ENCODE peak calls at places on chromosomes 2 and 18, in ten cellular contexts. S, G, M, O, V, K, D, F, R and C are unnamed samples.

GRCh38 chr2:237774811-237775553 is 23.6 kb upstream of the RBM44 start:
- DNase-seq in S (peak; percentile 63), G (peak; percentile 72), M (peak; percentile 28), O (peak; percentile 70), V (peak; percentile 52), K (peak; percentile 83), D (peak; percentile 58), F (peak; percentile 48), R (peak; percentile 79), C (peak; percentile 33)

GRCh38 chr18:45839415-45840395 is 14.2 kb downstream of the SIGLEC15 start:
- DNase-seq in S (peak; percentile 80), G (peak; percentile 62), M (peak; percentile 52), O (peak; percentile 72), V (peak; percentile 25), K (peak; percentile 76), D (no peak), F (no peak), R (peak; percentile 23), C (peak; percentile 62)

GRCh38 chr2:25228848-25229674 is 60.7 kb upstream of the POMC start:
- DNase-seq in S (peak; percentile 78), G (peak; percentile 83), M (peak; percentile 61), O (peak; percentile 91), V (peak; percentile 91), K (peak; percentile 94), D (peak; percentile 97), F (peak; percentile 48), R (peak; percentile 78), C (peak; percentile 62)

GRCh38 chr18:45456076-45457066 is 158.9 kb upstream of the SLC14A2 start:
- DNase-seq in S (no peak), G (no peak), M (no peak), O (no peak), V (no peak), K (no peak), D (no peak), F (no peak), R (no peak), C (no peak)

GRCh38 chr2:100741880-100742814 is 77.8 kb upstream of the NPAS2 start:
- DNase-seq in S (peak; percentile 99), G (peak; percentile 79), M (peak; percentile 99), O (no peak), V (no peak), K (no peak), D (no peak), F (no peak), R (peak; percentile 82), C (peak; percentile 96)

GRCh38 chr18:70998490-70998889 is 709.6 kb downstream of the SOCS6 start:
- DNase-seq in S (peak; percentile 6), G (peak; percentile 9), M (no peak), O (no peak), V (no peak), K (no peak), D (no peak), F (no peak), R (no peak), C (no peak)

GRCh38 chr18:44837491-44838185 is 156.9 kb downstream of the SETBP1 start:
- DNase-seq in S (no peak), G (no peak), M (no peak), O (no peak), V (no peak), K (no peak), D (no peak), F (no peak), R (no peak), C (no peak)

GRCh38 chr18:32695534-32695933 is 77.3 kb downstream of the KLHL14 start:
- DNase-seq in S (no peak), G (peak; percentile 3), M (no peak), O (no peak), V (no peak), K (no peak), D (no peak), F (no peak), R (no peak), C (peak; percentile 8)

GRCh38 chr2:84494070-84494469 is 22.2 kb upstream of the DNAH6 start:
- DNase-seq in S (no peak), G (peak; percentile 64), M (peak; percentile 42), O (no peak), V (no peak), K (no peak), D (no peak), F (no peak), R (no peak), C (peak; percentile 25)

GRCh38 chr2:84491256-84491655 is 25.0 kb upstream of the DNAH6 start:
- DNase-seq in S (no peak), G (no peak), M (no peak), O (no peak), V (no peak), K (no peak), D (no peak), F (no peak), R (no peak), C (no peak)

GRCh38 chr2:84491741-84492140 is 24.6 kb upstream of the DNAH6 start:
- DNase-seq in S (no peak), G (no peak), M (no peak), O (no peak), V (no peak), K (no peak), D (no peak), F (no peak), R (no peak), C (no peak)

GRCh38 chr2:84493494-84493893 is 22.8 kb upstream of the DNAH6 start:
- DNase-seq in S (peak; percentile 81), G (peak; percentile 80), M (peak; percentile 92), O (no peak), V (no peak), K (peak; percentile 37), D (no peak), F (no peak), R (no peak), C (no peak)

DNA sequence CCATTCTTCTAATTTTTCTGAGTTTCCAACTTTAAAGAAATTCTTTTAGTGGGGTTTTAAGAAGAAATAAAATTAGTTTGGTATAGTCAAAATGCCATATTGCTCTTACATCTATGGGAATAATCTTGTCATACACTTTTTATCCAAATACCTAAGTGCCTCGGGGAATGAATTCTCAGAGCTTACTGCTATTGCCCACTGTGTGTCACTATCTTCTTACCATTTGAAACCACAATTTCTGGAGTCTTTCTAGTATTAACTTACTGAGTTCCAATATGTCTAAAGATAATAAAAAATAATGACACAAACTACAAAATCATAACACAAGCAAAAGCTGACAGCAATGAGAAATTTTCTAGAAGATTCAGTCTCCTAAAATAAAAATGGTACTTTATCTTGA is 23.7 kb upstream of the DNAH6 start:
- DNase-seq in S (no peak), G (no peak), M (no peak), O (no peak), V (no peak), K (peak; percentile 5), D (no peak), F (no peak), R (no peak), C (no peak)
- TF ChIP-seq CTCF in S (no peak), G (peak; percentile 38), M (peak; percentile 19), O (peak; percentile 38), V (no peak), K (peak; percentile 37), D (peak; percentile 28), F (no peak), R (no peak), C (no peak)

DNA sequence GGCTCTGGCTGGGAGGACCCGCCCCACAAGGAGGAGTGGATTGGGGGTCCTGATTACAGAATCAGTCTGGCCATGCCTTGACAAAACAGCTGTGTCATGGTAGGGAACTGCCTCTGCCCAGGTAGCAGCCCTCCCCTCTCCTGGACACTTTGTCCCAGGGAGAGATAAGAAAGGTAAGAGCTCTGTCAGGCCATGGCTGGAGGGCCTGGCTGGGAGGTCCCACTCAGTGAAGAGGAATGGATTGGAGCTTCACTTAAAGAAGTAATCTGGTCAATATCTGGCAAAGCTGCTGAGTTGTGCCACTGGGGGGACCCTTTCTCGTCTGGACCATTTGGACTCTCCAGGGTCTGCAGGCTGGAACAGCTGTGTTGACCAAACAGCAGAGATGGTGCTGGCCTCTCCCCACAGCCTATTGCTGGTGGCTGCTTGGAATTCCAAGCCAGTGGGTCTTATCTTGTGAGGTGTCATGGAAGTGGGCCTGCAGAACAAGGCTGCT is 75.4 kb downstream of the EPC2 start:
- DNase-seq in S (no peak), G (no peak), M (no peak), O (no peak), V (peak; percentile 73), K (no peak), D (no peak), F (no peak), R (no peak), C (no peak)
- H3K27ac ChIP-seq in S (no peak overlapping the region), G (no peak overlapping the region), M (no peak overlapping the region), O (no peak overlapping the region), V (no peak overlapping the region), K (no peak overlapping the region), D (no peak overlapping the region), F (no peak overlapping the region), R (no peak overlapping the region), C (no peak overlapping the region)

GRCh38 chr2:128735296-128735960 is 416.8 kb upstream of the HS6ST1 start:
- DNase-seq in S (no peak), G (no peak), M (no peak), O (no peak), V (no peak), K (peak; percentile 60), D (no peak), F (no peak), R (no peak), C (no peak)

GRCh38 chr2:128736689-128737545 is 418.2 kb upstream of the HS6ST1 start:
- DNase-seq in S (peak; percentile 75), G (peak; percentile 57), M (peak; percentile 30), O (peak; percentile 93), V (peak; percentile 78), K (peak; percentile 95), D (peak; percentile 71), F (peak; percentile 54), R (peak; percentile 41), C (peak; percentile 49)

GRCh38 chr2:128734521-128735295 is 416.0 kb upstream of the HS6ST1 start:
- DNase-seq in S (peak; percentile 68), G (no peak), M (peak; percentile 47), O (peak; percentile 67), V (no peak), K (peak; percentile 61), D (no peak), F (no peak), R (no peak), C (no peak)

GRCh38 chr2:128737546-128737826 is 418.8 kb upstream of the HS6ST1 start:
- DNase-seq in S (no peak), G (no peak), M (no peak), O (no peak), V (no peak), K (no peak), D (no peak), F (no peak), R (no peak), C (no peak)

GRCh38 chr2:128736046-128736688 is 417.5 kb upstream of the HS6ST1 start:
- DNase-seq in S (no peak), G (no peak), M (no peak), O (no peak), V (no peak), K (no peak), D (no peak), F (no peak), R (no peak), C (no peak)
- H3K4me2 ChIP-seq in S (no peak overlapping the region), G (no peak overlapping the region), M (peak overlapping the region; percentile 86), O (no peak overlapping the region), V (peak overlapping the region; percentile 61), K (no peak overlapping the region), D (peak overlapping the region; percentile 89), F (peak overlapping the region; percentile 52), R (no peak overlapping the region), C (peak overlapping the region; percentile 83)

DNA sequence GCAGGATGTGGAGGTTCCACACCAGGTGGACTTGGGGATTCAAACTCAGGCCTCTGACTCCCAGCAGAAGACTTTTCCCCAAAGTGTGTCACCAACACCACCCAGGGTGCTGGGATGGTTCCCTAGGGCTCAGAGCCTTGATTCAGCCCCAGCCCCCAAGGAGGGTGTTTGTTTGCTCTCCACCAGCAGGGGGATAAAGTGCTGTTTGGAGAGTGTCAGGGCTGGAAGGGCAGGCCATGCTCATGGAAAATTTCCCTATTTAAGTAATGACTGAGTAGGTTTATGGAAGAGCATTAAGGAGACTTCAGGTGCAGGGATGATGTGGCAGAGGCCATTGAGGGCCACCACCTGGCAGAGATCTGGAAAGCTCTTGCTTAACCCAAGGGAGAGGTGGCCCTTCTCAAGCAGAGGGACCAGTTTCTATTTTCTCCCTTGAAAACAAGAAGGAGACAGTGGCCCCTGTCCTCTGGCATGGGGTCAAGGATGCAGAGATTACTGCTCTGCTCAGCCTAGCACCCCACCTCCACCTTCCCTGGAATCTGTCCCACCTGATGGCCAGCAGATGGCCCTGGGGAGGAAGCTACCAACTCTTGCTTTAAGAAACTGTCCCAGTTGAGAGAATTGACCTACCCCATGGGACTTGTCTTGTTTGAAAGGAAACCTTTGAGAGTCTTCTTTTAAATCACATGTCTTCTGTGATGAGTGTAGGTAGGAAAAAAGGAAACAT is 122.1 kb downstream of the ACOXL start:
- DNase-seq in S (no peak), G (peak; percentile 7), M (no peak), O (peak; percentile 47), V (no peak), K (peak; percentile 57), D (peak; percentile 16), F (no peak), R (no peak), C (no peak)
- TF ChIP-seq CTCF in S (peak; percentile 16), G (peak; percentile 43), M (no peak), O (peak; percentile 56), V (peak; percentile 34), K (peak; percentile 58), D (no peak), F (peak; percentile 38), R (peak; percentile 23), C (peak; percentile 39)